ENCODE peak calls at places on chromosomes 4 and X, in seven cellular contexts. K, F, P, E, D, X and S are unnamed samples.

GRCh38 chrX:9940397-9940796 is 26.8 kb upstream of the CLDN34 start:
- DNase-seq in K (no peak), F (no peak), P (peak), E (no peak), D (peak), X (no peak), S (no peak)

GRCh38 chrX:78517124-78517523 is 142.0 kb downstream of the RTL3 start:
- DNase-seq in K (no peak), F (no peak), P (peak), E (no peak), D (no peak), X (no peak), S (no peak)

GRCh38 chr4:25184056-25184455 is 23.8 kb upstream of the SEPSECS start:
- DNase-seq in K (no peak), F (no peak), P (no peak), E (no peak), D (no peak), X (no peak), S (no peak)

GRCh38 chr4:84496356-84497219 is 2.5 kb downstream of the NKX6-1 start:
- DNase-seq in K (no peak), F (no peak), P (no peak), E (no peak), D (no peak), X (no peak), S (no peak)

GRCh38 chr4:138875886-138876608 is 139.5 kb upstream of the NOCT start:
- DNase-seq in K (no peak), F (no peak), P (peak), E (no peak), D (peak), X (no peak), S (no peak)

GRCh38 chr4:84821064-84821463 is 145.4 kb downstream of the WDFY3 start:
- DNase-seq in K (no peak), F (no peak), P (no peak), E (no peak), D (no peak), X (no peak), S (no peak)

GRCh38 chr4:73603307-73603710 is 16.9 kb downstream of the RASSF6 start:
- DNase-seq in K (no peak), F (peak), P (peak), E (no peak), D (no peak), X (no peak), S (no peak)

GRCh38 chr4:160611181-160611580 is 1508.3 kb downstream of the RAPGEF2 start:
- DNase-seq in K (no peak), F (no peak), P (no peak), E (no peak), D (no peak), X (no peak), S (no peak)

GRCh38 chr4:101953949-101954348 is 163.4 kb downstream of the BANK1 start:
- DNase-seq in K (no peak), F (no peak), P (peak), E (no peak), D (peak), X (no peak), S (no peak)

GRCh38 chr4:176565044-176565443 is 227.7 kb downstream of the VEGFC start:
- DNase-seq in K (no peak), F (no peak), P (no peak), E (no peak), D (no peak), X (no peak), S (no peak)

GRCh38 chrX:104330966-104331365 is 76.2 kb upstream of the ESX1 start:
- DNase-seq in K (no peak), F (no peak), P (peak), E (no peak), D (no peak), X (no peak), S (no peak)

GRCh38 chr4:151605215-151605614 is 155.6 kb downstream of the GATB start:
- DNase-seq in K (no peak), F (no peak), P (no peak), E (no peak), D (no peak), X (no peak), S (no peak)

DNA sequence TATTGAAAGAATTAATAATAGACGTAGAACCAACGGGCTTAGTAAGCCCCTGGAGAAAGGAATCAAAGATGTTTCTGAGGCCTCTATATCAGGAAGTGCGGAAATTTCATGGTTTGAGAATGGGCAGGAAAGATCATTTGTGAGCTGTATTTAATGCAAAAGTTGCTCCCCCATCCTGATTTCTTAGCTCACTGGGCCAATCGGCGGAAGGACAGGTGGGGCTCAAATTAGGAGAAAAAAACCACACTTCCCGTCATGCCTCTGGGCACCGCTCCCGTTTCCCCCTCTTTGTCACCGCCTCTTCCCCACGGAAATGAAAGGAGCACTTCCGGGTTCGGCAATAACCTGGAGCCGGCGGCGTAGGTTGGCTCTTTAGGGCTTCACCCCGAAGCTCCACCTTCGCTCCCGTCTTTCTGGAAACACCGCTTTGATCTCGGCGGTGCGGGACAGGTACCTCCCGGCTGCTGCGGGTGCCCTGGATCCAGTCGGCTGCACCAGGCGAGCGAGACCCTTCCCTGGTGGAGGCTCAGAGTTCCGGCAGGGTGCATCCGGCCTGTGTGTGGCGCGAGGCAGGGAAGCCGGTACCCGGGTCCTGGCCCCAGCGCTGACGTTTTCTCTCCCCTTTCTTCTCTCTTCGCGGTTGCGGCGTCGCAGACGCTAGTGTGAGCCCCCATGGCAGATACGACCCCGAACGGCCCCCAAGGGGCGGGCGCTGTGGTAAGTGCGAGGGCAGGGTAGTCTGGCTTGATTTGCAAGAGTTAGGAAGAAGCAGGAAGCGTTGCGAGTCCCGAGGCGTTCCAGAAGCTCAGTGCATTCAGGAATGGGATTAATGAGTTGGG is at the start of gene TMEM33:
- DNase-seq in K (no peak), F (peak), P (peak), E (peak), D (peak), X (peak), S (peak)
- TF ChIP-seq CTCF in K (peak), F (no peak), P (peak), E (no peak), D (peak), X (no peak), S (no peak)

GRCh38 chr4:113762851-113763172 is 1.3 kb upstream of the CAMK2D start:
- DNase-seq in K (no peak), F (no peak), P (no peak), E (peak), D (no peak), X (no peak), S (no peak)

GRCh38 chr4:113760852-113761681 is 471 bp downstream of the CAMK2D start:
- DNase-seq in K (peak), F (peak), P (peak), E (peak), D (no peak), X (peak), S (no peak)

GRCh38 chr4:113760094-113760851 is 1.3 kb downstream of the CAMK2D start:
- DNase-seq in K (no peak), F (peak), P (peak), E (peak), D (no peak), X (no peak), S (no peak)

GRCh38 chr4:113761682-113762060 is at the start of gene CAMK2D:
- DNase-seq in K (peak), F (peak), P (peak), E (peak), D (peak), X (peak), S (peak)

DNA sequence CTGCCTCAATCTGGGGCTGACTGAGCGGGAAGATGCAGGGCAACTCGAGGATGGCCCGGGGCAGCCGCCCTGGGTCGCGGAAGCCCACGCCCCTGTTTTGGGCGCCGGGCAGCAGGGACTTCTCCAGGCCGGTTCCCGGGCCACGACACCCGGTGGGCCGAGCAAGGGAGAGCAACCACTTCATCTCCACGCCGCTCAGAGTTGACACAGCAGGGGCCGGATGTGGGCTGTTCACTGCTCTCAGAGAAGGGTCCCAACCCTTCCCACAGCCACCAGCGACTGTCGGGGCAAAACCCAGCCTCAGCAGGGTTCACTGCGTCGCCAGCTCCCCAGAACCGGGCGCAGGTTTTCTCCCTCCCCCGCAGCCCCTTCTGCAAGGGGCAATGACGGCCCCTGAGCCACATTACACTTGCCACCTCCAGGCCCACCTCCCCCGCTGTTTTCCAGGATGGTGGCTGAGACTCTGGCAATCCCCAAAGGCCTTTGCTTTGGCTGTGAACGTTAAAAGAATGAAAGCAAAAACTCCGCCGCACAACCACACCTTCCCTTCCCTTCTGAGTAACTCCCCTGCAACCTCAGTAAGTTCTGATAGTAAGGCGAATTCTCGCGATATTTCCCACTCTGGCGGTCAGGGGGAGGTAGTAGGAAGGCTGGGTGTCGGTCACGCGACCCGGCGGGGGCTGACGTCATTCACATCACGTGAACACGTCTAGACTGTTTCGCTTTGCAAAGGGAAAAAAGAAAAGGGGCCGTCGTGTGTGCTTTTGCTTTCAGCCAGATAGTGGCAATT is 718 bp upstream of the CAMK2D start:
- DNase-seq in K (peak), F (peak), P (peak), E (peak), D (peak), X (peak), S (peak)
- TF ChIP-seq CTCF in K (no peak), F (no peak), P (no peak), E (peak), D (peak), X (peak), S (no peak)

DNA sequence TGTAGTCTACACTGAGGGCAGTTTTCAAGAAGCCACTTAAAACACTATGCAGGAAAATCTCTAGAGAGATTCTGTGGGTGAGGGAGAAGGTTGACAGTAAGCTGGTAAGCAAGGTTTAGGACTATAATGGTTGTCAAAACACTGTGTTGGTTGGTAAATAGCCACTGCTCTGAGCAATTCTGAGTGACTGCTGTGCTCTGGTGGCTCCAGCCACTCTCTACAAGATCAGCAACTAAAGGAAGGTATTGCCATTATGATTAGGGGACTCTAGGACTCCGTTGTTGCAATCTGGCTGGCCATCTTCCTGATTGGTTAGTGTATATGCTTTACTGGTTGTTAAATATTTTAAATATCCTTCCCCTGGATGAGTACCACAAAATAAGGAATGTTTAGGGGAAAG is 5.5 kb upstream of the FAM47E start:
- DNase-seq in K (no peak), F (no peak), P (no peak), E (no peak), D (no peak), X (no peak), S (no peak)
- TF ChIP-seq CTCF in K (no peak), F (no peak), P (peak), E (no peak), D (no peak), X (no peak), S (no peak)

GRCh38 chr4:123398151-123398802 is 1.7 kb downstream of the SPRY1 start:
- DNase-seq in K (peak), F (peak), P (no peak), E (peak), D (no peak), X (no peak), S (peak)
- TF ChIP-seq CTCF in K (peak), F (peak), P (peak), E (no peak), D (peak), X (peak), S (peak)

GRCh38 chr4:182291597-182291996 is 48.4 kb downstream of the TENM3 start:
- DNase-seq in K (no peak), F (no peak), P (no peak), E (no peak), D (no peak), X (no peak), S (no peak)
- TF ChIP-seq CTCF in K (no peak), F (no peak), P (no peak), E (no peak), D (no peak), X (no peak), S (no peak)

DNA sequence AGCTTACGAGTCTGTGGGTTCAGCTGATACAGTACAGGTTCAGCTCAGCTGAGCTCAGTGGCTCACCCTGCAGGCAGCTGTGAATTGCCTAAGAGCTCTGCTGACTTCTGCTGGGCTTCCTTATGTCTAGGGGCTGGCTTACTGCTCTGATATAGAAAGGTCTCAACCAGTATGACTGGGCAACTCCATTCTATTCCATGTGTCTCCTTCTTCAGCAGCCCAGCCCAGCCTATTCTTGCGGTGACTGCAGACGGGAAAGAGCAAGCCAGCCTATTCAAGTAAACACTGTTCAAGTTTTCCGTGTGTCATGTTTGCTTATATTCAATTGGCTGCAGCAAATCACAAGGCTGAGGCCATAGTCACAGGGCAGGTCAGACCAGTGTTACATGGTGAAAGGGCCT is 615.4 kb upstream of the ZFP42 start:
- DNase-seq in K (no peak), F (peak), P (peak), E (no peak), D (no peak), X (no peak), S (no peak)
- TF ChIP-seq CTCF in K (no peak), F (peak), P (peak), E (no peak), D (peak), X (no peak), S (peak)

GRCh38 chr4:6342530-6343293 is 73.1 kb downstream of the WFS1 start:
- DNase-seq in K (no peak), F (no peak), P (peak), E (peak), D (no peak), X (peak), S (peak)

GRCh38 chr4:6345866-6346265 is 76.2 kb downstream of the WFS1 start:
- DNase-seq in K (no peak), F (no peak), P (no peak), E (no peak), D (no peak), X (no peak), S (no peak)

GRCh38 chr4:6345096-6345830 is 75.6 kb downstream of the WFS1 start:
- DNase-seq in K (no peak), F (no peak), P (no peak), E (no peak), D (no peak), X (no peak), S (no peak)

GRCh38 chr4:6341696-6342095 is 72.0 kb downstream of the WFS1 start:
- DNase-seq in K (no peak), F (no peak), P (no peak), E (no peak), D (no peak), X (no peak), S (no peak)

DNA sequence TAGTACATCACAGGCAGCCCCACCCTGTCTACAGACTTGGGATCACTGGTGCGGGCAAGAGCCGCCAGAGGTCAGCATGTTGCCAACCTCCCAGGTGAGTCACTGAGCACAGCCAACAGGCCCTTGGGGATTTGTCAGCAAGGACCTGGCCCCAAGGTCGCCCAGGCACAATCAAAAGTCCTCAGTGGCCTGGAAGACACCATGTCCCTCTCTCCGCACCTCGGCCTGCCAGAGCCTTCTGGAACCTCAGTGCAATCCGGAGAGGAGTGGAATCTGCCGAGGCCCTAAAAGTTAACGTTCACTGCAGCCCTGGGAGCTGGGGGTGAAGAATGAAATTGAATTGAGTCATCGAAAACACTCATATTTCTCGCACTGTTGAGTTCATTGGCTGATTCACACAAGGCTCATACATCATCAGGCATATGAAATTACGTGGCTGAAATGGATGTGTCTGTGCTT is 74.3 kb downstream of the WFS1 start:
- DNase-seq in K (no peak), F (no peak), P (peak), E (no peak), D (no peak), X (no peak), S (no peak)
- TF ChIP-seq CTCF in K (no peak), F (no peak), P (peak), E (no peak), D (no peak), X (no peak), S (no peak)